ENCODE peak calls at places on chromosomes 6 and 20, in eight cellular contexts. One of them, this sample, is unnamed.

GRCh38 chr20:57802877-57803717 is 93.3 kb upstream of the PMEPA1 start:
- DNase-seq in psoas muscle: no peak
- DNase-seq in cardiac fibroblast: no peak
- DNase-seq in SK-N-SH: peak
- DNase-seq in spleen: no peak
- DNase-seq in heart left ventricle: no peak
- DNase-seq in fibroblast of lung: no peak
- DNase-seq in fibroblast of the aortic adventitia: no peak
- DNase-seq in this sample: no peak

GRCh38 chr6:99330159-99330558 is 19.3 kb downstream of the FAXC start:
- DNase-seq in psoas muscle: no peak
- DNase-seq in cardiac fibroblast: peak
- DNase-seq in SK-N-SH: peak
- DNase-seq in spleen: no peak
- DNase-seq in heart left ventricle: peak
- DNase-seq in fibroblast of lung: peak
- DNase-seq in fibroblast of the aortic adventitia: peak
- DNase-seq in this sample: no peak

GRCh38 chr6:31400467-31401289 is 2.7 kb upstream of the MICA start:
- DNase-seq in psoas muscle: peak
- DNase-seq in cardiac fibroblast: peak
- DNase-seq in SK-N-SH: no peak
- DNase-seq in spleen: peak
- DNase-seq in heart left ventricle: peak
- DNase-seq in fibroblast of lung: peak
- DNase-seq in fibroblast of the aortic adventitia: peak
- DNase-seq in this sample: peak

GRCh38 chr6:36926711-36927110 is 27.8 kb upstream of the PI16 start:
- DNase-seq in psoas muscle: no peak
- DNase-seq in cardiac fibroblast: no peak
- DNase-seq in SK-N-SH: no peak
- DNase-seq in spleen: no peak
- DNase-seq in heart left ventricle: no peak
- DNase-seq in fibroblast of lung: no peak
- DNase-seq in fibroblast of the aortic adventitia: no peak
- DNase-seq in this sample: no peak

GRCh38 chr6:67896476-67896875 is 738.6 kb upstream of the ADGRB3 start:
- DNase-seq in psoas muscle: no peak
- DNase-seq in cardiac fibroblast: peak
- DNase-seq in SK-N-SH: no peak
- DNase-seq in spleen: no peak
- DNase-seq in heart left ventricle: no peak
- DNase-seq in fibroblast of lung: peak
- DNase-seq in fibroblast of the aortic adventitia: peak
- DNase-seq in this sample: no peak

GRCh38 chr6:109388265-109388664 is 6.0 kb upstream of the CD164 start:
- DNase-seq in psoas muscle: no peak
- DNase-seq in cardiac fibroblast: no peak
- DNase-seq in SK-N-SH: no peak
- DNase-seq in spleen: no peak
- DNase-seq in heart left ventricle: no peak
- DNase-seq in fibroblast of lung: no peak
- DNase-seq in fibroblast of the aortic adventitia: no peak
- DNase-seq in this sample: no peak

GRCh38 chr6:164152611-164153010 is 738.1 kb downstream of the QKI start:
- DNase-seq in psoas muscle: no peak
- DNase-seq in cardiac fibroblast: no peak
- DNase-seq in SK-N-SH: no peak
- DNase-seq in spleen: no peak
- DNase-seq in heart left ventricle: no peak
- DNase-seq in fibroblast of lung: no peak
- DNase-seq in fibroblast of the aortic adventitia: no peak
- DNase-seq in this sample: no peak

GRCh38 chr6:3868544-3868943 is 19.4 kb downstream of the FAM50B start:
- DNase-seq in psoas muscle: no peak
- DNase-seq in cardiac fibroblast: no peak
- DNase-seq in SK-N-SH: no peak
- DNase-seq in spleen: no peak
- DNase-seq in heart left ventricle: no peak
- DNase-seq in fibroblast of lung: peak
- DNase-seq in fibroblast of the aortic adventitia: no peak
- DNase-seq in this sample: no peak

GRCh38 chr6:99282479-99283062 is 66.9 kb downstream of the FAXC start:
- DNase-seq in psoas muscle: no peak
- DNase-seq in cardiac fibroblast: peak
- DNase-seq in SK-N-SH: peak
- DNase-seq in spleen: no peak
- DNase-seq in heart left ventricle: no peak
- DNase-seq in fibroblast of lung: peak
- DNase-seq in fibroblast of the aortic adventitia: peak
- DNase-seq in this sample: no peak

GRCh38 chr6:25960689-25961088 is 1.9 kb upstream of the TRIM38 start:
- DNase-seq in psoas muscle: no peak
- DNase-seq in cardiac fibroblast: no peak
- DNase-seq in SK-N-SH: no peak
- DNase-seq in spleen: no peak
- DNase-seq in heart left ventricle: no peak
- DNase-seq in fibroblast of lung: no peak
- DNase-seq in fibroblast of the aortic adventitia: no peak
- DNase-seq in this sample: no peak

GRCh38 chr20:57619053-57619831 is 984 bp downstream of the ZBP1 start:
- DNase-seq in psoas muscle: peak
- DNase-seq in cardiac fibroblast: no peak
- DNase-seq in SK-N-SH: no peak
- DNase-seq in spleen: peak
- DNase-seq in heart left ventricle: peak
- DNase-seq in fibroblast of lung: no peak
- DNase-seq in fibroblast of the aortic adventitia: no peak
- DNase-seq in this sample: peak

GRCh38 chr20:53838311-53838873 is 232.0 kb downstream of the BCAS1 start:
- DNase-seq in psoas muscle: no peak
- DNase-seq in cardiac fibroblast: no peak
- DNase-seq in SK-N-SH: no peak
- DNase-seq in spleen: no peak
- DNase-seq in heart left ventricle: no peak
- DNase-seq in fibroblast of lung: no peak
- DNase-seq in fibroblast of the aortic adventitia: no peak
- DNase-seq in this sample: no peak

GRCh38 chr6:46062312-46062711 is 46.7 kb upstream of the CLIC5 start:
- DNase-seq in psoas muscle: no peak
- DNase-seq in cardiac fibroblast: peak
- DNase-seq in SK-N-SH: no peak
- DNase-seq in spleen: no peak
- DNase-seq in heart left ventricle: no peak
- DNase-seq in fibroblast of lung: peak
- DNase-seq in fibroblast of the aortic adventitia: peak
- DNase-seq in this sample: no peak

GRCh38 chr20:57464642-57465211 is 60.2 kb downstream of the CTCFL start:
- DNase-seq in psoas muscle: peak
- DNase-seq in cardiac fibroblast: peak
- DNase-seq in SK-N-SH: no peak
- DNase-seq in spleen: peak
- DNase-seq in heart left ventricle: no peak
- DNase-seq in fibroblast of lung: no peak
- DNase-seq in fibroblast of the aortic adventitia: peak
- DNase-seq in this sample: no peak

GRCh38 chr6:143232849-143233248 is 172.2 kb downstream of the AIG1 start:
- DNase-seq in psoas muscle: no peak
- DNase-seq in cardiac fibroblast: peak
- DNase-seq in SK-N-SH: peak
- DNase-seq in spleen: no peak
- DNase-seq in heart left ventricle: peak
- DNase-seq in fibroblast of lung: peak
- DNase-seq in fibroblast of the aortic adventitia: peak
- DNase-seq in this sample: no peak

GRCh38 chr6:1983850-1984249 is 261.6 kb downstream of the GMDS start:
- DNase-seq in psoas muscle: no peak
- DNase-seq in cardiac fibroblast: no peak
- DNase-seq in SK-N-SH: no peak
- DNase-seq in spleen: no peak
- DNase-seq in heart left ventricle: no peak
- DNase-seq in fibroblast of lung: no peak
- DNase-seq in fibroblast of the aortic adventitia: no peak
- DNase-seq in this sample: no peak

GRCh38 chr6:125888989-125889656 is 67.4 kb upstream of the HINT3 start:
- DNase-seq in psoas muscle: no peak
- DNase-seq in cardiac fibroblast: peak
- DNase-seq in SK-N-SH: no peak
- DNase-seq in spleen: no peak
- DNase-seq in heart left ventricle: no peak
- DNase-seq in fibroblast of lung: peak
- DNase-seq in fibroblast of the aortic adventitia: peak
- DNase-seq in this sample: no peak

GRCh38 chr6:88662163-88662580 is 301.2 kb downstream of the RNGTT start:
- DNase-seq in psoas muscle: no peak
- DNase-seq in cardiac fibroblast: no peak
- DNase-seq in SK-N-SH: no peak
- DNase-seq in spleen: no peak
- DNase-seq in heart left ventricle: no peak
- DNase-seq in fibroblast of lung: no peak
- DNase-seq in fibroblast of the aortic adventitia: no peak
- DNase-seq in this sample: no peak

GRCh38 chr6:106563614-106564013 is 65.7 kb downstream of the RTN4IP1 start:
- DNase-seq in psoas muscle: no peak
- DNase-seq in cardiac fibroblast: no peak
- DNase-seq in SK-N-SH: no peak
- DNase-seq in spleen: no peak
- DNase-seq in heart left ventricle: peak
- DNase-seq in fibroblast of lung: no peak
- DNase-seq in fibroblast of the aortic adventitia: no peak
- DNase-seq in this sample: no peak

GRCh38 chr6:150567823-150568383 is 31.8 kb upstream of the PLEKHG1 start:
- DNase-seq in psoas muscle: no peak
- DNase-seq in cardiac fibroblast: no peak
- DNase-seq in SK-N-SH: no peak
- DNase-seq in spleen: no peak
- DNase-seq in heart left ventricle: peak
- DNase-seq in fibroblast of lung: no peak
- DNase-seq in fibroblast of the aortic adventitia: no peak
- DNase-seq in this sample: no peak

GRCh38 chr6:149813351-149813750 is 50.8 kb downstream of the LRP11 start:
- DNase-seq in psoas muscle: no peak
- DNase-seq in cardiac fibroblast: no peak
- DNase-seq in SK-N-SH: no peak
- DNase-seq in spleen: no peak
- DNase-seq in heart left ventricle: no peak
- DNase-seq in fibroblast of lung: no peak
- DNase-seq in fibroblast of the aortic adventitia: no peak
- DNase-seq in this sample: no peak

DNA sequence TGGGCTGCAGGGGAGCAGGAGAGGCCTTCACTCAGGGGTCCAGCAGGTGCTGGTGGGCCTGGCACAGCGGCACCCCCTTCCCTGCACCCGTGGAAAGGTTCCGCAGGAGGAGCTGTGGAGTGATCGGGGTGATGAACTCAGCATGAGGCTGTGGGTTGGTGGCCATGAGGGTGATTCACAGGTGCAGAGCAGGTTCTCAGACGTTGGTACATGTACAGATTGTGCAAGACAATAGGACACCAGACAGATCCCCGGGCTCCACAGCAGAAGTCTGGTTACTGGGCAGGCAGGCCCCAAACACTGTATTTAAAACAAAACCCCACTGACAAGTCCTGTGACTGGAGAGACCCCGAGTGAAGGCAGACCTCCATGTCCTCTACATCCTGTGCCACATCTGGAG is 151.6 kb upstream of the CDH4 start:
- DNase-seq in psoas muscle: no peak
- DNase-seq in cardiac fibroblast: no peak
- DNase-seq in SK-N-SH: no peak
- DNase-seq in spleen: no peak
- DNase-seq in heart left ventricle: no peak
- DNase-seq in fibroblast of lung: no peak
- DNase-seq in fibroblast of the aortic adventitia: no peak
- DNase-seq in this sample: no peak
- TF ChIP-seq CTCF in psoas muscle: no peak
- TF ChIP-seq CTCF in cardiac fibroblast: no peak
- TF ChIP-seq CTCF in SK-N-SH: no peak
- TF ChIP-seq CTCF in spleen: no peak
- TF ChIP-seq CTCF in heart left ventricle: no peak
- TF ChIP-seq CTCF in fibroblast of lung: no peak
- TF ChIP-seq CTCF in fibroblast of the aortic adventitia: no peak
- TF ChIP-seq CTCF in this sample: no peak

DNA sequence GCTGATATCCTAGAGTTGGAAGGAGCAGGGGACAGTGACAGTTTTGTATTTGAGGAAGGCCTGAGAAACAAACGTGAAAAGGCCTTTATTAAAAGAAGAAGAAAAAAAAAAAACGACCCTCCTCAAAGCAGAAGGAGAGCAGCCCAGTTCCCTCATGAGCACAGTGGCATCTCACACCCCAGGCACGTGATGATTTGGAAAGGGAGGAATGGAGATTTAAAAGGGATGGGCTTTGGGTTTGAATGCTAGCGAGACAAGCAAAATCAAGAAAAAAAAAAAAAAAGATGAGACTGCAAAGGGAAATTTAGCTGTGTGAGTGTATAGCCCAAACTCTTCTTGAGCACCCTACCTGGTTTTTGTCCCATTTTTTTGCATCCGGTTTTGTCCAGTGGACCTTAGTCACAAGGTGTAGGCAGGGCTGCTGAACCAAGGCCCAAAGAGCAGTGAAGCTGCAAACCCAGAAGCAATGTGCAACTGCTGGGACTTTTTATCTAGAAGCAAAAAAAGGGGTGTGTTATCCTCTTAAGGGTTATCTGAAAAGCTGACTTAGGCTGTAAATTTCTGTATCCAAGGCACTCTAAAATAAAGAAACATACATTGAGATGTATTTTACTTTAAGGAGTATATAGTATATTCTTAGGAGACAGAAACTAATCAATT is 54.5 kb upstream of the RREB1 start:
- DNase-seq in psoas muscle: no peak
- DNase-seq in cardiac fibroblast: no peak
- DNase-seq in SK-N-SH: no peak
- DNase-seq in spleen: no peak
- DNase-seq in heart left ventricle: no peak
- DNase-seq in fibroblast of lung: no peak
- DNase-seq in fibroblast of the aortic adventitia: no peak
- DNase-seq in this sample: no peak
- H3K4me3 ChIP-seq in psoas muscle: peak
- H3K4me3 ChIP-seq in cardiac fibroblast: no peak
- H3K4me3 ChIP-seq in SK-N-SH: no peak
- H3K4me3 ChIP-seq in spleen: no peak
- H3K4me3 ChIP-seq in heart left ventricle: peak
- H3K4me3 ChIP-seq in fibroblast of lung: no peak
- H3K4me3 ChIP-seq in fibroblast of the aortic adventitia: no peak
- H3K4me3 ChIP-seq in this sample: no peak

GRCh38 chr6:158660331-158660730 is 10.5 kb downstream of the SYTL3 start:
- DNase-seq in psoas muscle: no peak
- DNase-seq in cardiac fibroblast: no peak
- DNase-seq in SK-N-SH: peak
- DNase-seq in spleen: peak
- DNase-seq in heart left ventricle: no peak
- DNase-seq in fibroblast of lung: peak
- DNase-seq in fibroblast of the aortic adventitia: no peak
- DNase-seq in this sample: no peak
- TF ChIP-seq CTCF in psoas muscle: peak
- TF ChIP-seq CTCF in cardiac fibroblast: peak
- TF ChIP-seq CTCF in SK-N-SH: peak
- TF ChIP-seq CTCF in spleen: no peak
- TF ChIP-seq CTCF in heart left ventricle: peak
- TF ChIP-seq CTCF in fibroblast of lung: peak
- TF ChIP-seq CTCF in fibroblast of the aortic adventitia: peak
- TF ChIP-seq CTCF in this sample: no peak

GRCh38 chr6:162273986-162274385 is 453.6 kb downstream of the PRKN start:
- DNase-seq in psoas muscle: no peak
- DNase-seq in cardiac fibroblast: no peak
- DNase-seq in SK-N-SH: no peak
- DNase-seq in spleen: no peak
- DNase-seq in heart left ventricle: no peak
- DNase-seq in fibroblast of lung: no peak
- DNase-seq in fibroblast of the aortic adventitia: no peak
- DNase-seq in this sample: no peak

GRCh38 chr6:162271922-162272321 is 455.6 kb downstream of the PRKN start:
- DNase-seq in psoas muscle: no peak
- DNase-seq in cardiac fibroblast: no peak
- DNase-seq in SK-N-SH: peak
- DNase-seq in spleen: no peak
- DNase-seq in heart left ventricle: no peak
- DNase-seq in fibroblast of lung: no peak
- DNase-seq in fibroblast of the aortic adventitia: no peak
- DNase-seq in this sample: no peak
- H3K4me3 ChIP-seq in psoas muscle: no peak
- H3K4me3 ChIP-seq in cardiac fibroblast: no peak
- H3K4me3 ChIP-seq in SK-N-SH: no peak
- H3K4me3 ChIP-seq in spleen: no peak
- H3K4me3 ChIP-seq in heart left ventricle: no peak
- H3K4me3 ChIP-seq in fibroblast of lung: no peak
- H3K4me3 ChIP-seq in fibroblast of the aortic adventitia: no peak
- H3K4me3 ChIP-seq in this sample: no peak

This sample was measured in right atrium auricular region.